ENCODE peak calls at places on chromosome 13, in seven cellular contexts. T is IMR-90, G is mesenchymal stem cell, C is H9, D is H1, P is mesendoderm, I is neuronal stem cell. X is an unnamed sample.

GRCh38 chr13:21055016-21055415 is 6.4 kb downstream of the LATS2 start:
- DNase-seq in I (no peak), G (no peak), D (no peak), C (no peak), T (no peak), P (no peak), X (no peak)

GRCh38 chr13:113749956-113750355 is 9.1 kb upstream of the TMEM255B start:
- DNase-seq in C (no peak), G (no peak), I (no peak), D (no peak), P (no peak), T (no peak), X (no peak)

GRCh38 chr13:29497137-29497654 is 98.3 kb downstream of the SLC7A1 start:
- DNase-seq in D (no peak), G (peak; percentile 70), T (peak; percentile 65), P (peak; percentile 58), I (no peak), C (no peak), X (no peak)

GRCh38 chr13:42367836-42368235 is 95.9 kb downstream of the AKAP11 start:
- DNase-seq in T (no peak), P (no peak), C (no peak), I (no peak), D (no peak), G (peak; percentile 29), X (no peak)

GRCh38 chr13:32887617-32888016 is 128.6 kb upstream of the KL start:
- DNase-seq in C (no peak), P (no peak), G (no peak), D (no peak), I (no peak), T (no peak), X (no peak)

GRCh38 chr13:33260168-33261098 is 25.1 kb downstream of the STARD13 start:
- DNase-seq in T (peak; percentile 70), P (no peak), G (no peak), C (no peak), D (no peak), I (no peak), X (no peak)

GRCh38 chr13:79654520-79654919 is 173.6 kb downstream of the NDFIP2 start:
- DNase-seq in D (no peak), G (no peak), C (no peak), I (no peak), P (peak; percentile 43), T (no peak), X (peak; percentile 65)

GRCh38 chr13:93039131-93039530 is 187.5 kb upstream of the GPC6 start:
- DNase-seq in D (no peak), T (peak; percentile 67), I (no peak), G (peak; percentile 9), C (no peak), P (peak; percentile 34), X (no peak)

GRCh38 chr13:35157143-35157755 is 215.2 kb downstream of the NBEA start:
- DNase-seq in G (peak; percentile 66), T (peak; percentile 50), C (no peak), D (no peak), I (peak; percentile 50), P (peak; percentile 64), X (peak; percentile 14)

GRCh38 chr13:41925014-41925413 is 35.9 kb downstream of the VWA8 start:
- DNase-seq in D (no peak), G (no peak), I (no peak), P (no peak), C (no peak), T (no peak), X (no peak)

GRCh38 chr13:33953781-33954180 is 135.8 kb downstream of the RFC3 start:
- DNase-seq in G (no peak), C (no peak), I (no peak), P (no peak), T (no peak), D (no peak), X (peak; percentile 32)

GRCh38 chr13:31742102-31742695 is 2.9 kb downstream of the RXFP2 start:
- DNase-seq in I (peak; percentile 69), C (peak; percentile 66), P (peak; percentile 72), T (peak; percentile 69), G (peak; percentile 61), D (peak; percentile 36), X (peak; percentile 42)

GRCh38 chr13:82070411-82070810 is 1729.5 kb upstream of the SPRY2 start:
- DNase-seq in D (no peak), P (no peak), T (no peak), C (no peak), I (no peak), G (no peak), X (no peak)

GRCh38 chr13:51840141-51840540 is 4.8 kb downstream of the TMEM272 start:
- DNase-seq in T (no peak), I (no peak), C (no peak), G (no peak), D (no peak), P (no peak), X (no peak)

GRCh38 chr13:99960663-99961440 is 10.7 kb downstream of the ZIC5 start:
- DNase-seq in P (no peak), C (no peak), G (no peak), I (no peak), D (no peak), T (no peak), X (no peak)

GRCh38 chr13:59483441-59484116 is 680.1 kb downstream of the DIAPH3 start:
- DNase-seq in G (no peak), P (peak; percentile 81), T (peak; percentile 17), I (no peak), D (no peak), C (peak; percentile 43), X (no peak)
- H2BK120ac ChIP-seq in G (no peak overlapping the region), P (no peak overlapping the region), T (no peak overlapping the region), I (no peak overlapping the region), D (peak overlapping the region; percentile 75), C (no peak overlapping the region), X (no peak overlapping the region)

GRCh38 chr13:63408227-63409202 is 1992.9 kb upstream of the PCDH20 start:
- DNase-seq in D (no peak), C (no peak), I (peak; percentile 0), G (peak; percentile 11), T (peak; percentile 50), P (peak; percentile 60), X (no peak)
- H2BK120ac ChIP-seq in D (no peak overlapping the region), C (no peak overlapping the region), I (no peak overlapping the region), G (no peak overlapping the region), T (no peak overlapping the region), P (no peak overlapping the region), X (no peak overlapping the region)

GRCh38 chr13:37540228-37540627 is 58.3 kb downstream of the POSTN start:
- DNase-seq in T (peak; percentile 89), D (no peak), C (no peak), G (peak; percentile 78), P (no peak), I (no peak), X (no peak)

DNA sequence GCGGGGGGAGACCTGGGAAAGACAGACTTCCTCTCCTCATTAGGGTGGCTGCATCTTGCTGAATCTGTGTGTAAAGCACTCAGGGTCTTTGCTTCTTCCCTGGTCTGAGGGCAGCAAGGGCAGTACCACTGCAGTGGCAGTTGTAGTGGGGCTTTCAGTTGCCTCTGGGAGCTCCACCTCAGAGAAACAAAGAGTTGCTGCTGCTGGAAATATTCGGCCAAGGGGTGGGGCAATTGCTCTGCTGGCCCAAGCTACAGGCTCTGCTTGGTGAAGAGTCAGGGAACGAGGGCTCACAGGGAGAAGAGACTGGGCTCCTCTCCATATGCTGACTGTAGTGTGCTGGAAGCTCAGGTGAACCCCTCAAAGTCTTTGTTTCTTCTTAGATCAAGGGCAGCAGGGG is 52.5 kb downstream of the POSTN start:
- DNase-seq in T (no peak), P (no peak), C (peak; percentile 39), G (no peak), I (no peak), D (no peak), X (no peak)
- H2BK120ac ChIP-seq in T (no peak overlapping the region), P (no peak overlapping the region), C (no peak overlapping the region), G (no peak overlapping the region), I (no peak overlapping the region), D (no peak overlapping the region), X (no peak overlapping the region)

DNA sequence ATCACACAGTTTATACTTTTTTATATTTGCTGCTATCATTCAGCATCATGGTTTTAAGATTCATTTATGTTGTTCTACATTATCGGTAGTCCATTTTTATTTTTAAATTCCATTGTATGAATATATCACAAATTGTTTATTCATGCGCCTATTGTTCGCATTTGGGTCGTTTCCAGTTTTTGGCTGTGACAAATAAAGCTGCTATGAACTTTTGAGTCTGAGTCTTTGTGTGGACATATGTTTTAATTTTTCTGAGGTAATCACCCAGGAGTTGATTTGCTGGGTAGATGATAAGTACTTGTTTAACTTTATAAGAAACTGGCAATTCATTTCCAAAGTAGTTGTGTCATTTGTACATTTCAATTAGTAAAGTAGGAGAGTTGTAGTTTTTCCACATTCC is 74.2 kb upstream of the CSNK1A1L start:
- DNase-seq in I (no peak), G (no peak), T (no peak), C (no peak), P (no peak), D (no peak), X (no peak)
- H2BK120ac ChIP-seq in I (no peak overlapping the region), G (no peak overlapping the region), T (no peak overlapping the region), C (no peak overlapping the region), P (no peak overlapping the region), D (no peak overlapping the region), X (no peak overlapping the region)

GRCh38 chr13:70755411-70755810 is 647.2 kb upstream of the KLHL1 start:
- DNase-seq in I (no peak), P (no peak), T (no peak), C (no peak), D (no peak), G (no peak), X (no peak)

GRCh38 chr13:70756088-70756487 is 647.8 kb upstream of the KLHL1 start:
- DNase-seq in D (no peak), G (no peak), C (no peak), I (no peak), T (no peak), P (no peak), X (no peak)

DNA sequence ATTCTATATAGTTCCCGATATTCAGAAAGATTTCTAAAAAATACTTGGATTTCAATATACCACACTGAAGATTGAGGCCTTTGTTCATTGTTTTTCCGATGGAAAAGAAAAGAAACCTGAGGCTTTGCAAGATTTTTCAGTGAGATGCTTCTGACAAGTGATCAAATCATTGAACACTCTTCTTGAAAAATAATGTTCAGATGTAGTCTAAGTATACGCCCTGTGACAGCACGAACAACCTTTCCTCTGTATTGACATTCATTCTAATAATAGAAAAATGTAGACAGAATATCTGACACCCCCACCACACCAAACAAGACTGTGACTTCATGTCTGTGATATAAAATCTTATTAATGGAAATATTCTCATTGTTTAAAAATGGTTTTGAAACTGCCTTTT is 650.7 kb upstream of the KLHL1 start:
- DNase-seq in G (no peak), D (no peak), I (no peak), P (no peak), T (no peak), C (no peak), X (no peak)
- H2BK120ac ChIP-seq in G (no peak overlapping the region), D (no peak overlapping the region), I (no peak overlapping the region), P (no peak overlapping the region), T (no peak overlapping the region), C (no peak overlapping the region), X (no peak overlapping the region)

GRCh38 chr13:109026266-109026665 is 396.9 kb downstream of the MYO16 start:
- DNase-seq in D (no peak), P (peak; percentile 61), C (peak; percentile 37), T (no peak), G (no peak), I (no peak), X (peak; percentile 43)

DNA sequence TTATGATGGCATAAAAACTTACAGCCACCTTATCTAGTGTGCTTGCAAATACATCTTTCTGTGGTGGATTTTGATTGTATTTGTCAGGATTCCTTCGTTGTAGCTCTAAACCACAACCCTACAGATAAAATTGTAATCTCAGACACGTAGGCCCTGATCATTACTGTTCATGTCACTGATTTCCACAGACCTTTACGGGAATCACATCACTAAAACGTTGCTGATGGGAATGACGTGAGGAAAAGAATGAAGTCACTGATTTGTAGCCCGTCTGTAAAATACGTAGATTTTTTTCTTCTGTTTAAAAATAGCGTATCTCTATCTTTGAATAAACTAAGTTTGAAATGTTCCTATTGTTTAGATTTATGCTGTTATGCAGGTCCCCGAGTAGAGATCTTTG is 399.2 kb downstream of the MYO16 start:
- DNase-seq in I (no peak), D (no peak), T (no peak), P (no peak), C (no peak), G (no peak), X (peak; percentile 84)
- H2BK120ac ChIP-seq in I (no peak overlapping the region), D (no peak overlapping the region), T (no peak overlapping the region), P (no peak overlapping the region), C (no peak overlapping the region), G (no peak overlapping the region), X (no peak overlapping the region)